ENCODE peak calls at places on chromosome 19, in six cellular contexts. X, P, G, Q, S and B are unnamed samples.

GRCh38 chr19:10332158-10332964 is 968 bp downstream of the RAVER1 start:
- DNase-seq in S (no peak), Q (peak), G (no peak), P (no peak), X (no peak), B (no peak)

GRCh38 chr19:33245948-33246728 is 20.5 kb upstream of the SLC7A10 start:
- DNase-seq in G (no peak), Q (no peak), P (no peak), X (no peak), S (no peak), B (no peak)

GRCh38 chr19:41792513-41793413 is 3.6 kb upstream of the CEACAM3 start:
- DNase-seq in Q (peak), G (peak), S (peak), X (peak), P (no peak), B (no peak)

GRCh38 chr19:45440259-45440638 is 16.5 kb upstream of the ERCC1 start:
- DNase-seq in P (no peak), S (no peak), X (no peak), Q (no peak), G (no peak), B (no peak)

GRCh38 chr19:48810151-48810550 is 678 bp downstream of the BCAT2 start:
- DNase-seq in Q (no peak), S (no peak), P (no peak), G (no peak), X (no peak), B (no peak)

GRCh38 chr19:7705387-7706187 is 3.7 kb upstream of the FCER2 start:
- DNase-seq in X (peak), P (no peak), G (no peak), S (no peak), Q (peak), B (no peak)

GRCh38 chr19:14731200-14731599 is 41.4 kb downstream of the ZNF333 start:
- DNase-seq in Q (no peak), X (no peak), P (no peak), S (no peak), G (no peak), B (no peak)

GRCh38 chr19:10780368-10780767 is 55.6 kb downstream of the TMED1 start:
- DNase-seq in X (no peak), G (no peak), S (peak), P (no peak), Q (peak), B (no peak)

GRCh38 chr19:45470147-45471081 is 2.6 kb downstream of the FOSB start:
- DNase-seq in P (no peak), X (no peak), Q (no peak), S (peak), G (peak), B (no peak)

GRCh38 chr19:17747205-17748098 is 3.8 kb upstream of the FCHO1 start:
- DNase-seq in S (peak), Q (peak), X (peak), G (peak), P (peak), B (peak)

GRCh38 chr19:44499962-44500949 is at the start of gene ZNF180:
- DNase-seq in Q (peak), P (peak), X (peak), G (peak), S (peak), B (peak)

GRCh38 chr19:21463449-21464105 is 41.8 kb upstream of the ZNF429 start:
- DNase-seq in X (peak), S (no peak), P (peak), Q (no peak), G (peak), B (peak)

GRCh38 chr19:43618921-43619261 is 538 bp downstream of the ZNF428 start:
- DNase-seq in X (no peak), G (no peak), Q (no peak), S (no peak), P (no peak), B (no peak)

GRCh38 chr19:12065100-12065538 is 588 bp downstream of the ZNF844 start:
- DNase-seq in X (peak), Q (no peak), S (peak), P (no peak), G (no peak), B (no peak)

GRCh38 chr19:4305659-4306058 is 1.3 kb downstream of the FSD1 start:
- DNase-seq in X (no peak), G (no peak), P (no peak), Q (no peak), S (no peak), B (no peak)

GRCh38 chr19:8935460-8935859 is 74.7 kb downstream of the MUC16 start:
- DNase-seq in P (no peak), X (no peak), Q (no peak), G (no peak), S (no peak), B (no peak)

GRCh38 chr19:47749326-47749725 is 4.0 kb downstream of the NOP53 start:
- DNase-seq in G (no peak), Q (no peak), X (no peak), P (no peak), S (no peak), B (no peak)

GRCh38 chr19:13001502-13002388 is 6.5 kb downstream of the NFIX start:
- DNase-seq in Q (no peak), S (no peak), X (peak), P (no peak), G (no peak), B (no peak)

GRCh38 chr19:16441661-16442071 is 30.1 kb downstream of the EPS15L1 start:
- DNase-seq in S (peak), Q (no peak), G (no peak), P (no peak), X (no peak), B (peak)

GRCh38 chr19:1481893-1482360 is 2.9 kb upstream of the C19orf25 start:
- DNase-seq in P (no peak), S (no peak), Q (no peak), X (no peak), G (no peak), B (peak)

GRCh38 chr19:1482361-1483066 is 3.5 kb upstream of the C19orf25 start:
- DNase-seq in Q (no peak), P (no peak), X (no peak), S (no peak), G (no peak), B (peak)

GRCh38 chr19:1475751-1476437 is 3.1 kb downstream of the C19orf25 start:
- DNase-seq in S (no peak), P (no peak), G (no peak), X (no peak), Q (no peak), B (peak)

GRCh38 chr19:1481224-1481892 is 2.3 kb upstream of the C19orf25 start:
- DNase-seq in X (no peak), P (no peak), S (no peak), Q (no peak), G (no peak), B (peak)

GRCh38 chr19:1478934-1479707 is at the start of gene C19orf25:
- DNase-seq in G (peak), X (peak), Q (peak), S (peak), P (peak), B (peak)
- TF ChIP-seq CTCF in G (no peak), X (no peak), Q (no peak), S (no peak), P (no peak), B (no peak)

GRCh38 chr19:56069642-56070041 is 51.5 kb downstream of the ZNF787 start:
- DNase-seq in S (no peak), P (no peak), Q (no peak), G (no peak), X (no peak), B (no peak)

GRCh38 chr19:56066152-56067023 is 54.7 kb downstream of the ZNF787 start:
- DNase-seq in Q (peak), S (peak), P (no peak), G (peak), X (peak), B (peak)

GRCh38 chr19:56076413-56076998 is 44.6 kb downstream of the ZNF787 start:
- DNase-seq in S (peak), G (peak), P (no peak), X (peak), Q (peak), B (no peak)

DNA sequence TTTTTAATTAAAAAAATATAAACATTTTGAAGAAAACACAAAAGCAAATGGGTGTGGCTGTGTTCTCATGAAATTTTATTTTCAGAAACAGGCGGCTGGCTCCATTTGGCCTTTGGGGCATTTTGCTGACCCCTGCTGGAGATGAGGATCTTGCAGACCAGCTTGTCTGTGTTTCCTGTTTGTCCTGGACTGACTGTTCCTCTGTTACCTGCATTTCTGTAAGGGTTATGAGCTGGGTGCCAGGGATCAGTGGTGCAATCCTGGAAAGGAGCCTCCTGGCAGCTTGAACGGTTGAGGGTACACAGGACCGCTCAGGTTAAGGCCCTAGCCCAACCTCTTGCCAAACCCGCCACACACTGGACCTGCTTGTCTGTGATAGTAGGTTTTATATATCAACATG is 49.9 kb downstream of the ZNF787 start:
- DNase-seq in S (no peak), Q (no peak), X (no peak), G (no peak), P (no peak), B (no peak)
- TF ChIP-seq CTCF in S (peak), Q (no peak), X (no peak), G (peak), P (peak), B (peak)

DNA sequence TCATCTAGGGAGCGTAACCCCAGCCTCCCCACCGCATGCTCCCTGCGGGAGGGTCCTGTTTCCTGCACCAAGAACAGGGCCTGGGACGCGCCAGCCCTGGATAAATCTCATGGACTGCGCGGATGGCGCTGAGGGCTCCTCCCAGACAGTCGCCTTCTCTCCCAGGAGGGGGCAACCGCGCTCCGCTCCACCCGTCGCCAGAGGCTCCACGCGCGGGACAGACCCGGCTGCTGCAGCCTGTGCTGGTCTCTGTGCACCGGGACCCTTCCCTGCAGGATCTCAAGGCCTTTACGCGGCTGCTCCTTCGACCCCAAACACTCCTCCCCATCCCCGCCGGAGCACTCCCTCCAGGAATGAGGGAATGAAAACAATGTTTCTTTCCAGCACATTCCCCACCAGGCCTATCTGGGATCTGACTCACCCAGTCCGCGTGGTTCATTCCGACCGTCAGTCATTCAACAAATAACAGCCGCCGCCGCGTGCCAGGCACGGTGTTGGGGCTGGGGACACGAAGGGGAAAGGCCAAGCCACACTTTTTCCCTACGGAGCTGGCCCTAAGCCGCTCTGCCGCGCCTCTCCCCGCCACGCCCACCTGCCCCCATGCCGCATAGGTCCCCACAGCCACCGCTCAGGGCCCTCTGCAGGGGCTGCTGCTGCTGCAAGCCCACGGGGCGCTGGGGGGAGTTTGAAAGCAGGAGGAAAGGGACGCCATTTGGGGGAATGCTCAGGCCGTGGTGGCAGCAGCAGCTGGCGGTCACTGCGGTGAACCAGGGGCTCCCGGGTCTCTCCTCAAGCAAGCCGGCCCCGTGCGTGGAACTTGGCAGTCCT is 6.0 kb downstream of the PNMA8B start:
- DNase-seq in P (no peak), Q (peak), G (no peak), S (peak), X (no peak), B (no peak)
- TF ChIP-seq CTCF in P (peak), Q (no peak), G (no peak), S (peak), X (no peak), B (no peak)

DNA sequence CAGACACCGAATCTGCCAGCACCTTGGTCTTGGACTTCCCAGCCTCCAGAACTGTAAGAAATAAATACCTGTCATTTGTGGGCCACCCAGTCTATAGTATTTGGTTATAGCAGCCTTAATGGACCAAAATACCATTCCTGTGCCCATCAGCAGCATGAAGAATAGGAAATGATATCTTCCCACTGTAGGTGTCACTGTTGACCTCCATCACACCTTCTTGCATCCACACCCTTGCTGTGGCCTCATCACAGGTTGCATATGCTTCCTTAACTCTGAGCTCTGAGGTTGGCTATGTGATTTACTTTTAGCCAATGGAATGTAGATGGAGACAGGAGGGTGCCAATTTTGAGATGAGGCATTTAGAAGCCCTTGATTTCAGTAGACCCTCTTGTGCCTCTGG is 242.0 kb upstream of the TSHZ3 start:
- DNase-seq in S (no peak), Q (no peak), X (no peak), P (no peak), G (peak), B (no peak)
- TF ChIP-seq CTCF in S (no peak), Q (no peak), X (no peak), P (no peak), G (peak), B (no peak)